ENCODE peak calls at places on chromosomes 7 and 10, in five cellular contexts. C is neuronal stem cell, N is H9, Y is mesenchymal stem cell, S is H1. B is an unnamed sample. For H3K4me1, the result is how much of the 10 kb centered on the place peaks cover.

GRCh38 chr7:112118581-112119566 is 87.3 kb downstream of the DOCK4 start:
- DNase-seq in Y (no peak), N (no peak), S (no peak), C (no peak), B (no peak)

GRCh38 chr7:3176112-3176836 is 124.8 kb upstream of the SDK1 start:
- DNase-seq in N (no peak), S (peak), C (no peak), Y (no peak), B (peak)

GRCh38 chr7:24718977-24719491 is 38.2 kb downstream of the GSDME start:
- DNase-seq in S (no peak), N (no peak), Y (no peak), C (no peak), B (no peak)

GRCh38 chr10:117214401-117214800 is 17.1 kb downstream of the KCNK18 start:
- DNase-seq in C (no peak), S (no peak), N (no peak), Y (no peak), B (no peak)

GRCh38 chr7:23334482-23335056 is 35.4 kb downstream of the MALSU1 start:
- DNase-seq in N (no peak), S (no peak), Y (peak), C (no peak), B (no peak)

GRCh38 chr7:17392846-17393245 is 94.4 kb downstream of the AHR start:
- DNase-seq in N (no peak), C (no peak), Y (no peak), S (no peak), B (no peak)

GRCh38 chr10:49408437-49409306 is 12.8 kb upstream of the DRGX start:
- DNase-seq in Y (no peak), S (no peak), C (no peak), N (peak), B (no peak)

GRCh38 chr7:27183682-27184341 is 1.2 kb downstream of the HOXA11 start:
- DNase-seq in Y (peak), N (peak), S (no peak), C (no peak), B (no peak)

GRCh38 chr7:105916603-105917002 is 40.2 kb upstream of the ATXN7L1 start:
- DNase-seq in S (no peak), C (no peak), N (no peak), Y (no peak), B (no peak)

GRCh38 chr7:42203336-42203735 is 33.7 kb downstream of the GLI3 start:
- DNase-seq in S (no peak), C (no peak), N (no peak), Y (no peak), B (no peak)

GRCh38 chr10:80473096-80473657 is 19.1 kb downstream of the TSPAN14 start:
- DNase-seq in C (no peak), Y (no peak), N (no peak), S (no peak), B (no peak)

GRCh38 chr7:94314526-94314925 is 80.2 kb upstream of the COL1A2 start:
- DNase-seq in C (no peak), Y (no peak), S (no peak), N (no peak), B (no peak)

DNA sequence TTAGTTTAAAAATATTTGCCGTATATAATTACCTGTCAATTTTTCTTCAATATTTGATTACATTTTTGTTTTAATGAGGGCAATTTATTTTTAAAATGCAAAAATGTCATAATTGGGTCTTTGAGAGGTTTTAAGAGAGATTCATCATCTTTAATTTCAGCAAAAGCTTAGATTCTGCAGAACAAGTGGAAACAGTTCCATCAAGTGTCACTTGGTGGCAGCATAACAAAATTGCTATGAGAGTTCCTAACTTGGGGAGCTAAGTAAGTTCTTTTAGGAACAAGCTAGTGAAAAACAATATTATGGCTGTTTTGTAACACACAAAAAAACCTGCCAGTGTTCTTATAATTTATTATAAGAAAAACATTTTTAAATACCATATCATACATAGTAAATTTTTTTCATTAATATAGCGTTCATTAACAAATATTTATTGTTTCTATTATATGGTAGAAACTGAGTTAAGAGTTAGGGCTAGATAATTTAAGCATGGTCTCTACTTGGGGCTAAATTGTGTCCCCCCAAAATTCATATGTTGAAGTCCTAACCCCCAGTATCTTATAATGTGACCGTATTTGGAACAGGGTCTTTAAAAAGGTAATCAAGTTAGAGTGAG is 155.2 kb downstream of the MAGI2 start:
- DNase-seq in S (no peak), N (no peak), Y (peak), C (peak), B (peak)
- H3K4me1 ChIP-seq in S (under half), N (under half), Y (under half), C (under half), B (under half)

GRCh38 chr7:21370283-21370982 is 57.5 kb upstream of the SP4 start:
- DNase-seq in S (no peak), Y (no peak), N (no peak), C (no peak), B (no peak)
- H2BK12ac ChIP-seq in S (no peak), Y (no peak), N (no peak), C (no peak), B (no peak)

DNA sequence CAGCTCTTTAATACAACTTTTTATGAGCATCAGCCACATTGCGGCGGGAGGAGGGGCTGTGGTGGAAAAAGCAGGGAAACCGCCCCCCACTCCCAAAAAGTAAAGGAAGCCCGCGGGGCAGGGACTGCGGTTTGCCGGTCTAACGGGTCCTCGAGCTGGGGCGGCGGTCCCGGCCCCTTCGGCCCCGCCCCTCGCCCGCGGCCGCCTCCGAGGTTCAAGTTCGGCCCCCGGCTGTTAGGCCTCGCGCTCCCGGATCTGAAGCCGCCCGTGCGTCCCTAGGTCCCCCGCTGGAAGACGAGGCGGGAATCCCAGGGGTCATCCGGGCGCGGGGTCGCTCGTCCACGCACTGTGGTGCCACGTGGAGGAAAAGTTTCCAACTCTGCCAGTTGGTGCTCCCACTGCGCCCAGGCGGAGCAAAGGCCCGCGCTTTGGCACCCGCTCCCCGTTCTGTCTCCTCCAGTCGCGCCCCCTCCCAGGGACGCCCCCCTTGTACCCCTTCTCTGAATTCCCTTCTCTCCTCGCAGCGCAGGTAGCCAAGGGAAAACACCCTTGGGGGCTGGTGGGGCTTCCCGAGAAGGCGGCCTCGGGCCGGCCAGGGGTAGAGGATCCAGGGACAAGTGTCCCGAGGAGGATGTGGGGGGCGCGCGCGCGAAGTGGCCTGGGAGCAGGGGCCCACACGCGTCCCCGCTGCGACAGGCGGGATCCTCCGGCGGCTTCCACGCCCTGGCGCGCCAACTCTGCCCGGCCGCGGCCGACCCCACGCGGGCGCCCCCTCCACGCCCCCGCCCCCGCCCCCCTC is 798 bp upstream of the AUTS2 start:
- DNase-seq in S (no peak), N (peak), Y (peak), C (peak), B (peak)
- H3K4me1 ChIP-seq in S (under half), N (under half), Y (under half), C (under half), B (under half)

DNA sequence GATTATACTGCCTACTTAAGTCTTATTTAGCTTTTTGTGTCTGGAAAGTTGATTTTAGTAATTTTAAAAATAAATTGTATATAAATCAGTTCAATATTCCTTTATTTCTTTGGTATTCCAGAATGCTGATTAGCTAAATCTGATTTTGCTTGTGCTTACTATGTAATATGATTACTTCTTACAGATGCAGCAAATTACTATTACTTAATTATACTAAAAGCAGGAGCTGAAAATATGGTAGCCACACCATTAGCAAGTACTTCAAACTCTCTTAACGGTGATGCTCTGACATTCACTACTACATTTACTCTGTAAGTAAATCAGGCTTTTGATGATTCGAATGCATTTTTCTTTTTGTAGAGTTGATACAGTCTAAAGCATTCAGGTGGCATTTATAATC is 34.0 kb downstream of the ANLN start:
- DNase-seq in Y (no peak), N (no peak), S (no peak), C (no peak), B (no peak)
- H2BK12ac ChIP-seq in Y (no peak), N (no peak), S (no peak), C (no peak), B (no peak)

DNA sequence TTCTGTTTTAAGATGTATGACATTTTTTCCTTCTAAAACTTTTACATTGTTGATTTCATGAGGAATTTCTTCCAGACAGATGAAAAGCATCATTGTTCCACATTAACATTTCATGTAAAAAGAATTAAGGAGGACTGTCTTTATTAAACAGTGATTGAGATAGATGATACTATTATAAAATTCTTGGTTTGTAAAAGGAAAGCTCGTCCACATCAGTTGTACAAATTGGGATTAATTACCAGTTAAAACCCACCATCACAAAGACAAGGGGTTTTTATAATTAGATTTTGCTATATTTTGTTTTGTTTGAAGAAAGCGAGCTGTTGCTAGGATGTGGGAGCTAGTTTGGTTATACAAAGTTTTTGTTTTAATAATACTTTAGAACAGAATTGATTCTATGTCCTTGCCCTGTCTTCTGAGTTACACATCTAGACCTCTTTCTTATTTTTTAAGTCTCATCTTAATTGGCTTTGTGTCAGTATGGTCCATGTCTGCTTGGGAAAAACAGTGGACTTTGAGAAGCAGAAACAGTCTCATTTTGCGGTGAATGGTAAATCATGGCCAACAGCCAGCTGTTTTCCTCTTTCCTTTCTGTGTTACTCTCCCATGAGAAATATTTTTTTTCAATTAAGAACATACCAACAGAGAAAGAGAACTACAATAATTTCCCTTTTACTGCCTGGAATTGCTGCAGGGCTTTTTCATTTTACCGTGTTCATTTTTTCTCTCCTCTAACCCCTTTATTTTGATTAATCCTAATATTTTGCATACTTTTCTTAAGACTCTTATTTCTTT is 3.2 kb downstream of the TES start:
- DNase-seq in N (no peak), Y (peak), S (no peak), C (no peak), B (no peak)
- H3K4me1 ChIP-seq in N (under half), Y (under half), S (under half), C (under half), B (under half)

GRCh38 chr7:140674356-140674800 is 1.6 kb downstream of the ADCK2 start:
- DNase-seq in Y (no peak), C (no peak), N (no peak), S (no peak), B (no peak)
- H2BK12ac ChIP-seq in Y (no peak), C (no peak), N (no peak), S (no peak), B (no peak)

GRCh38 chr10:102675887-102676616 is 31.8 kb downstream of the TRIM8 start:
- DNase-seq in Y (peak), N (no peak), C (peak), S (no peak), B (no peak)

GRCh38 chr10:102675151-102675886 is 31.0 kb downstream of the TRIM8 start:
- DNase-seq in Y (peak), N (peak), S (no peak), C (no peak), B (no peak)

GRCh38 chr10:102678842-102679289 is 34.6 kb downstream of the TRIM8 start:
- DNase-seq in Y (peak), C (peak), N (peak), S (no peak), B (peak)

GRCh38 chr10:102676916-102677315 is 32.6 kb downstream of the TRIM8 start:
- DNase-seq in S (no peak), C (no peak), N (no peak), Y (no peak), B (no peak)

DNA sequence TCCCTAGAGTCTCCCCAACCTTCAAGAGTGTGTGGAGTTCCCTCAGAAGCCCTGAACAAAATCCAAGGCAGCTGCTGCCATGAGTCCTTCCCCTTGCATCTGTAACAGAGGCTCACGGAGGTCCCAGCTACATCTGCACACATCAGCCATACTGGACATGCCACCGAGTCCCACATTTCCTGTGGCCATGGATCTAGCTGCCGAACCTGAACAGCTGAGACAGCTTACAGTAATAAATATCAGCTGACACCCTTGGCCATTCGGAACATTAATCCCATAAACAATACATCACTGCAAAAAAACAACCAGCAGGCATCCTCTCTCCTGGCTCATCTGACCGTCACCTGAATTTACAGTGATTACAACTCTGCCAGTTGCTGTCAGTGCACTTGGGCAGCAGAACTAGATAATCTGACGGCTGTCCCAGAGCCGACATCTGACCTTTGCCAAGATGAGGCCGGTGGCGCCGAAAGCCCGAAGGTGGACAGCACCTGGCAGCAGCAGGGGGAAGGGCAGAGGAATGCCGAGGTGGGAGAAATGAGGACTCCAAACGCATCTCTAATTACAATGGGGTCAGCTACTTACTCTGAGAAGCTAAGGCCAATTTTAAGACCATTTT is 33.6 kb downstream of the TRIM8 start:
- DNase-seq in C (no peak), S (no peak), N (no peak), Y (no peak), B (no peak)
- H3K4me1 ChIP-seq in C (half or more), S (under half), N (under half), Y (under half), B (under half)

GRCh38 chr7:57425969-57426628 is 23.9 kb upstream of the ZNF716 start:
- DNase-seq in C (no peak), N (no peak), Y (no peak), S (no peak), B (no peak)
- H2BK12ac ChIP-seq in C (no peak), N (no peak), Y (no peak), S (no peak), B (no peak)

GRCh38 chr10:95403690-95404459 is 113.1 kb upstream of the PDLIM1 start:
- DNase-seq in S (no peak), Y (no peak), C (no peak), N (no peak), B (no peak)
- H3K4me1 ChIP-seq in S (under half), Y (under half), C (under half), N (under half), B (under half)

GRCh38 chr7:74217455-74218342 is 7.9 kb downstream of the LAT2 start:
- DNase-seq in S (no peak), C (no peak), N (no peak), Y (no peak), B (no peak)
- H2BK12ac ChIP-seq in S (no peak), C (no peak), N (no peak), Y (no peak), B (no peak)

B was measured in trophoblast cell.